ENCODE peak calls at places on chromosomes 16 and 17, in eight cellular contexts. V is A549, U is HCT116, Z is H1, B is endothelial cell of umbilical vein, K is K562, A is HepG2, L is GM12878. J is an unnamed sample.

GRCh38 chr17:82213251-82214011 is 789 bp upstream of the CCDC57 start:
- DNase-seq in V (peak), U (no peak), Z (no peak), B (peak), K (peak), A (peak), L (no peak), J (peak)

GRCh38 chr16:81921873-81922584 is 89.2 kb downstream of the SDR42E1 start:
- DNase-seq in V (no peak), U (no peak), Z (no peak), B (no peak), K (no peak), A (no peak), L (no peak), J (no peak)

GRCh38 chr17:41618341-41619161 is 5.8 kb downstream of the KRT17 start:
- DNase-seq in V (no peak), U (no peak), Z (no peak), B (no peak), K (no peak), A (no peak), L (no peak), J (no peak)

GRCh38 chr17:348692-349425 is 3.7 kb downstream of the RPH3AL start:
- DNase-seq in V (peak), U (no peak), Z (no peak), B (peak), K (no peak), A (peak), L (no peak), J (no peak)

GRCh38 chr17:81065500-81065899 is 30.5 kb downstream of the BAIAP2 start:
- DNase-seq in V (no peak), U (no peak), Z (no peak), B (no peak), K (no peak), A (no peak), L (no peak), J (no peak)

GRCh38 chr17:39701784-39702422 is 2.0 kb downstream of the ERBB2 start:
- DNase-seq in V (no peak), U (no peak), Z (no peak), B (no peak), K (no peak), A (no peak), L (no peak), J (no peak)

GRCh38 chr17:79982986-79983385 is 52.7 kb downstream of the TBC1D16 start:
- DNase-seq in V (no peak), U (no peak), Z (no peak), B (no peak), K (no peak), A (no peak), L (no peak), J (no peak)

GRCh38 chr16:70789231-70789926 is 11.6 kb downstream of the VAC14 start:
- DNase-seq in V (peak), U (no peak), Z (no peak), B (no peak), K (no peak), A (no peak), L (no peak), J (peak)

GRCh38 chr16:52556083-52556482 is 9.1 kb upstream of the TOX3 start:
- DNase-seq in V (no peak), U (no peak), Z (no peak), B (no peak), K (no peak), A (no peak), L (no peak), J (no peak)

GRCh38 chr16:53257001-53257400 is 177.3 kb upstream of the RBL2 start:
- DNase-seq in V (no peak), U (no peak), Z (no peak), B (peak), K (no peak), A (no peak), L (no peak), J (no peak)

GRCh38 chr16:78142784-78143183 is 43.3 kb downstream of the WWOX start:
- DNase-seq in V (no peak), U (no peak), Z (no peak), B (peak), K (no peak), A (no peak), L (no peak), J (no peak)

GRCh38 chr17:52604105-52604504 is 445.6 kb upstream of the CA10 start:
- DNase-seq in V (no peak), U (no peak), Z (no peak), B (peak), K (no peak), A (no peak), L (no peak), J (no peak)

GRCh38 chr17:79897243-79898063 is 58.2 kb upstream of the CBX4 start:
- DNase-seq in V (no peak), U (no peak), Z (no peak), B (no peak), K (no peak), A (peak), L (no peak), J (no peak)

GRCh38 chr16:47888142-47888541 is 267.7 kb downstream of the ABCC12 start:
- DNase-seq in V (peak), U (no peak), Z (peak), B (no peak), K (no peak), A (peak), L (no peak), J (no peak)

GRCh38 chr17:28290703-28291102 is 28.3 kb upstream of the TMEM97 start:
- DNase-seq in V (no peak), U (no peak), Z (no peak), B (no peak), K (no peak), A (peak), L (no peak), J (no peak)

GRCh38 chr16:11916524-11917285 is 949 bp upstream of the GSPT1 start:
- DNase-seq in V (peak), U (no peak), Z (no peak), B (no peak), K (peak), A (peak), L (no peak), J (no peak)

GRCh38 chr16:31009894-31010293 is 544 bp downstream of the STX1B start:
- DNase-seq in V (no peak), U (no peak), Z (no peak), B (no peak), K (no peak), A (no peak), L (no peak), J (peak)

GRCh38 chr17:19409066-19409465 is 2.0 kb upstream of the RNF112 start:
- DNase-seq in V (no peak), U (no peak), Z (no peak), B (no peak), K (no peak), A (no peak), L (no peak), J (no peak)

GRCh38 chr17:42414782-42415409 is 8.2 kb downstream of the CAVIN1 start:
- DNase-seq in V (no peak), U (no peak), Z (no peak), B (peak), K (peak), A (no peak), L (no peak), J (no peak)

GRCh38 chr17:66542967-66543525 is 240.6 kb downstream of the PRKCA start:
- DNase-seq in V (no peak), U (no peak), Z (no peak), B (peak), K (no peak), A (peak), L (no peak), J (no peak)

GRCh38 chr16:1771072-1771863 is at the start of gene NME3:
- DNase-seq in V (peak), U (no peak), Z (no peak), B (peak), K (peak), A (peak), L (no peak), J (peak)

GRCh38 chr16:76345093-76345735 is 68.0 kb downstream of the CNTNAP4 start:
- DNase-seq in V (no peak), U (no peak), Z (no peak), B (no peak), K (no peak), A (no peak), L (no peak), J (no peak)

GRCh38 chr16:11612110-11612981 is 25.6 kb upstream of the LITAF start:
- DNase-seq in V (peak), U (peak), Z (no peak), B (no peak), K (peak), A (peak), L (no peak), J (no peak)

GRCh38 chr17:82242698-82242976 is 13.8 kb downstream of the SLC16A3 start:
- DNase-seq in V (no peak), U (no peak), Z (no peak), B (no peak), K (no peak), A (no peak), L (no peak), J (no peak)

GRCh38 chr17:17448076-17448475 is 28.7 kb upstream of the MED9 start:
- DNase-seq in V (no peak), U (no peak), Z (no peak), B (no peak), K (no peak), A (no peak), L (no peak), J (no peak)

GRCh38 chr16:86710602-86710950 is 132.2 kb downstream of the FOXL1 start:
- DNase-seq in V (no peak), U (no peak), Z (no peak), B (no peak), K (no peak), A (no peak), L (no peak), J (no peak)

GRCh38 chr17:82294086-82294773 is 20.7 kb upstream of the CSNK1D start:
- DNase-seq in V (no peak), U (no peak), Z (no peak), B (peak), K (no peak), A (no peak), L (no peak), J (no peak)

GRCh38 chr16:57147381-57148191 is 38.3 kb downstream of the PSME3IP1 start:
- DNase-seq in V (no peak), U (no peak), Z (no peak), B (peak), K (no peak), A (no peak), L (no peak), J (peak)

GRCh38 chr17:33291248-33292183 is 1.6 kb downstream of the ASIC2 start:
- DNase-seq in V (peak), U (no peak), Z (peak), B (peak), K (no peak), A (no peak), L (no peak), J (peak)

GRCh38 chr17:50022463-50023130 is 27.6 kb upstream of the DLX3 start:
- DNase-seq in V (no peak), U (no peak), Z (no peak), B (no peak), K (no peak), A (no peak), L (no peak), J (no peak)

GRCh38 chr17:39098474-39099090 is 52.9 kb downstream of the PLXDC1 start:
- DNase-seq in V (no peak), U (no peak), Z (no peak), B (no peak), K (no peak), A (no peak), L (no peak), J (no peak)

GRCh38 chr17:46811978-46812583 is 6.4 kb downstream of the WNT3 start:
- DNase-seq in V (no peak), U (no peak), Z (no peak), B (no peak), K (peak), A (no peak), L (no peak), J (no peak)
- H3K27ac ChIP-seq in V (no peak), U (no peak), Z (no peak), B (no peak), K (no peak), A (no peak), L (no peak), J (no peak)

GRCh38 chr17:75614556-75615270 is 18.5 kb upstream of the SMIM5 start:
- DNase-seq in V (no peak), U (no peak), Z (no peak), B (no peak), K (no peak), A (no peak), L (no peak), J (no peak)
- TF ChIP-seq MAX in V (no peak), U (no peak), Z (no peak), B (no peak), K (no peak), A (no peak), L (no peak), J (no peak)

GRCh38 chr17:37609170-37610040 is at the start of gene SYNRG:
- DNase-seq in V (peak), U (peak), Z (peak), B (peak), K (peak), A (peak), L (peak), J (peak)

GRCh38 chr17:37608369-37609169 is 649 bp downstream of the SYNRG start:
- DNase-seq in V (peak), U (no peak), Z (peak), B (peak), K (peak), A (peak), L (no peak), J (peak)

GRCh38 chr17:37607637-37608368 is 1.4 kb downstream of the SYNRG start:
- DNase-seq in V (no peak), U (no peak), Z (no peak), B (no peak), K (no peak), A (no peak), L (no peak), J (no peak)

GRCh38 chr17:37614391-37614790 is 5.2 kb upstream of the SYNRG start:
- DNase-seq in V (no peak), U (no peak), Z (no peak), B (no peak), K (no peak), A (no peak), L (no peak), J (no peak)

GRCh38 chr17:37610971-37611370 is 1.8 kb upstream of the SYNRG start:
- DNase-seq in V (peak), U (no peak), Z (no peak), B (no peak), K (no peak), A (no peak), L (no peak), J (no peak)
- H3K27ac ChIP-seq in V (no peak), U (no peak), Z (no peak), B (no peak), K (no peak), A (no peak), L (no peak), J (peak)

GRCh38 chr17:71330099-71330375 is 790.8 kb upstream of the SOX9 start:
- DNase-seq in V (no peak), U (no peak), Z (no peak), B (no peak), K (no peak), A (no peak), L (no peak), J (no peak)
- TF ChIP-seq MAX in V (no peak), U (no peak), Z (no peak), B (no peak), K (no peak), A (no peak), L (no peak), J (no peak)

DNA sequence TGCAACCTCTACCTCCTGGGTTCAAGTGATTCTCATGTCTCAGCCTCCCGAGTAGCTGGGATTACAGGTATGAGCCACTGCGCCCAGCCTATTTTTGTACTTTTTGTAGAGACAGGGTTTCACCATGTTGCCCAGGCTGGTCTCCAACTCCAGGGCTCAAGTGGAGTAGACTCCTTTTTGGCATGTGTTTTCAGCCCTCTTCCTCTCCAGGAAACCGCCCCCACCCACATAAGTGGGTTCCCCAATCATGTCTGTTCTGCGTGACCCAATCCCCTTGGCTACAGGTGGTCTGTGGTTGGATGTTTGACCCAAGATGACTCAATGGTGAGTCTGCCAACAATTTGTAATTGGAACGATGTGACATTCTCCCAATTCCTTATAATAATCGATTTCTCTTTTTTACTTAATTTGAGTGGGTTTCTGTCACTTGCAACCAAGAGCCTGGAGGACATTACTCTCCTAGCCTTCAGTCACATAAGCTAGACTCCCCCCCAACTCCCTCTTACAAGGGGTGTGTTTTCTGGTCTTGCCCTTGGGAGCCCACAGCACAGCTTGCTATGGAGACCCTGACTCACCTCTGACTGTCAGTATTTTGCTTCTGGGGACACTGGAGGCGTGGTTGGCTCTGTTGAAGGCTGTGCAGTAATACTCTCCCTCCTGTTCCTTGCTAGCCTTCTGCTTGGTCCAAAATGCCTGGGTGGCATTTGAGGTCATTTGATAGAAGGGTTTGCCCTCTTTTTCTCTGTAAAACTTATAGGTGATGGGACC is 34.9 kb downstream of the PECAM1 start:
- DNase-seq in V (no peak), U (no peak), Z (no peak), B (peak), K (no peak), A (no peak), L (no peak), J (no peak)
- H3K27ac ChIP-seq in V (no peak), U (no peak), Z (no peak), B (peak), K (no peak), A (no peak), L (no peak), J (no peak)